ENCODE peak calls at places on chromosomes 1 and 21, in eight cellular contexts. S is A549; K is Karpas-422; F is CD4-positive, CD25-positive, alpha-beta regulatory T cell; N is body of pancreas; L is transverse colon; E is esophagus squamous epithelium; U is CD8-positive, alpha-beta T cell. Y is an unnamed sample.

GRCh38 chr1:36109041-36109679 is 15.9 kb downstream of the COL8A2 start:
- DNase-seq in E (no peak), N (no peak), U (peak; percentile 58), K (no peak), F (no peak), S (no peak), L (no peak), Y (no peak)

GRCh38 chr21:41631564-41632461 is 123.9 kb upstream of the TMPRSS2 start:
- DNase-seq in L (peak; percentile 83), S (peak; percentile 39), F (no peak), E (no peak), U (no peak), N (peak; percentile 59), K (no peak), Y (peak; percentile 68)

GRCh38 chr1:212525479-212526110 is 83.0 kb upstream of the ATF3 start:
- DNase-seq in F (no peak), K (no peak), S (no peak), L (no peak), U (no peak), N (no peak), E (no peak), Y (no peak)

GRCh38 chr1:230917284-230918135 is 49.2 kb upstream of the C1orf198 start:
- DNase-seq in S (peak; percentile 48), U (peak; percentile 66), K (peak; percentile 92), E (no peak), N (peak; percentile 92), F (peak; percentile 50), L (peak; percentile 86), Y (peak; percentile 73)

GRCh38 chr1:176501596-176501995 is 38.6 kb downstream of the PAPPA2 start:
- DNase-seq in F (no peak), N (no peak), E (no peak), U (no peak), S (no peak), K (no peak), L (no peak), Y (no peak)

GRCh38 chr1:147534386-147534785 is 6.9 kb upstream of the BCL9 start:
- DNase-seq in U (no peak), F (no peak), L (no peak), E (no peak), N (peak; percentile 33), K (no peak), S (no peak), Y (no peak)

GRCh38 chr1:27342391-27342777 is 562 bp downstream of the SYTL1 start:
- DNase-seq in K (peak; percentile 64), L (no peak), S (no peak), E (no peak), F (no peak), N (no peak), U (no peak), Y (no peak)

GRCh38 chr1:64082459-64082858 is 121.0 kb upstream of the UBE2U start:
- DNase-seq in L (no peak), F (no peak), N (no peak), K (no peak), S (no peak), E (no peak), U (no peak), Y (no peak)

GRCh38 chr1:20089328-20090077 is 19.5 kb downstream of the PLA2G5 start:
- DNase-seq in E (no peak), F (no peak), U (no peak), L (no peak), S (peak; percentile 6), N (no peak), K (peak; percentile 50), Y (no peak)

DNA sequence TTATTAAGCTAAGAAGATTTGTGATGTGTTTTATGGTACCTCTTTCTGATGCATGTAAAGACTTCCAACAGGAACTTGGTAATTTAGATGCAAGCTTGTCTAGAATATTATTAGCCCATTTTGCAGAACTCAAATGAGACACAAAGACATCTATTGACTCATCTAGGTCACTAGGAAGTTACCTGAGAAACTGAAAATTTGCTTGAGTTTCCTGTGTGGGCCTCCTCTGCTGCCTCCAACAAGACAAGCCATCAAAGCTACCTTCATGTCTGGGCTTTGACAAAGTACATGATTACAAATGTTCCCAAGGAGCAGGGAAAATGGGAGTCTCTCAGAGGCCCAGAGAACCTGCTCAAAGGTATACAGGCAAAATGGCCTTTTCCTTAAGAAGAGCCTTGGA is 5.6 kb downstream of the RUNX1 start:
- DNase-seq in U (no peak), L (no peak), K (peak; percentile 60), F (no peak), S (no peak), E (no peak), N (no peak), Y (no peak)
- H3K4me1 ChIP-seq in U (peaks cover 69% of the 10 kb centered on the region), L (peaks cover 49% of the 10 kb centered on the region), K (peaks cover 98% of the 10 kb centered on the region), F (peaks cover 95% of the 10 kb centered on the region), S (peaks cover 16% of the 10 kb centered on the region), E (peaks cover 12% of the 10 kb centered on the region), N (peaks cover 4% of the 10 kb centered on the region), Y (peaks cover 6% of the 10 kb centered on the region)

GRCh38 chr1:202010042-202011015 is at the start of gene ELF3:
- DNase-seq in U (no peak), E (no peak), F (no peak), L (peak; percentile 92), N (peak; percentile 99), K (peak; percentile 75), S (peak; percentile 98), Y (peak; percentile 87)
- H3K4me1 ChIP-seq in U (no peaks in the 10 kb centered on the region), E (peaks cover 12% of the 10 kb centered on the region), F (no peaks in the 10 kb centered on the region), L (peaks cover 34% of the 10 kb centered on the region), N (peaks cover 62% of the 10 kb centered on the region), K (peaks cover 12% of the 10 kb centered on the region), S (peaks cover 63% of the 10 kb centered on the region), Y (peaks cover 4% of the 10 kb centered on the region)

GRCh38 chr1:164719676-164720075 is 160.7 kb downstream of the PBX1 start:
- DNase-seq in L (no peak), F (no peak), E (no peak), U (no peak), S (no peak), N (peak; percentile 19), K (no peak), Y (no peak)
- H3K4me1 ChIP-seq in L (peaks cover 37% of the 10 kb centered on the region), F (no peaks in the 10 kb centered on the region), E (peaks cover 23% of the 10 kb centered on the region), U (no peaks in the 10 kb centered on the region), S (peaks cover 31% of the 10 kb centered on the region), N (peaks cover 95% of the 10 kb centered on the region), K (no peaks in the 10 kb centered on the region), Y (peaks cover 30% of the 10 kb centered on the region)

DNA sequence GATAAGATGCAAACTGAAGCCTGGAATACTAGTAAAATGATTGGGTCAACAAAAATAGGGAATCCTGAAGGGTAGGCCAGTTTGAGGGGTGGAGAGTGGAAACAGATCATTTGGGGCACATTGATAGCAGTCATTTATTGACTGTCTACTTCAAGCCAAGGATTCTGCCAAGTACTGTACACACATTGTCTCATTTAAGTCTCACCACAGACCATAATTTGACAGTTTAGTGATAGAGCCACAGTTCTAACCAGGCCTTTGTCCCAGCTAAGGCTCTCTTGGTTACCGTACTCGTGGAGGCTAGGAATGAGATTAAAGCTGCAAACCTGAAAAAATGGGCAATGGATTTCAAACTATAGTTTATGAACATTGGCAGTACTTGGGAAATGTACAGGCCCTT is 11.2 kb downstream of the RBM15 start:
- DNase-seq in N (no peak), K (no peak), L (no peak), S (no peak), E (no peak), F (no peak), U (no peak), Y (no peak)
- H3K4me1 ChIP-seq in N (peaks cover 48% of the 10 kb centered on the region), K (peaks cover 88% of the 10 kb centered on the region), L (peaks cover 70% of the 10 kb centered on the region), S (peaks cover 51% of the 10 kb centered on the region), E (no peaks in the 10 kb centered on the region), F (peaks cover 57% of the 10 kb centered on the region), U (peaks cover 29% of the 10 kb centered on the region), Y (peaks cover 64% of the 10 kb centered on the region)

Y was measured in left lung.